ENCODE peak calls at places on chromosome 15, in nine cellular contexts. T, P, E, Y, H, B, V, S and W are unnamed samples.

GRCh38 chr15:42279234-42279723 is 6.0 kb upstream of the TMEM87A start:
- DNase-seq in B (no peak), P (no peak), Y (no peak), T (no peak), S (no peak), V (no peak), E (no peak), H (no peak), W (no peak)

GRCh38 chr15:28912422-28912821 is 26.6 kb downstream of the APBA2 start:
- DNase-seq in H (no peak), B (no peak), P (no peak), V (no peak), T (no peak), Y (no peak), S (no peak), E (no peak), W (no peak)

GRCh38 chr15:74891469-74891868 is 1.6 kb downstream of the MPI start:
- DNase-seq in E (no peak), H (no peak), T (no peak), P (no peak), V (no peak), B (no peak), S (no peak), Y (no peak), W (no peak)

GRCh38 chr15:85757939-85758654 is 36.6 kb downstream of the KLHL25 start:
- DNase-seq in B (no peak), H (no peak), T (no peak), E (no peak), Y (no peak), V (no peak), P (no peak), S (no peak), W (no peak)

GRCh38 chr15:67969892-67970291 is 84.2 kb upstream of the PIAS1 start:
- DNase-seq in B (no peak), T (no peak), H (no peak), V (no peak), E (no peak), P (no peak), S (no peak), Y (no peak), W (no peak)

GRCh38 chr15:89999676-90000174 is 1.4 kb upstream of the ZNF710 start:
- DNase-seq in V (no peak), T (peak), E (no peak), H (no peak), P (no peak), S (no peak), B (no peak), Y (peak), W (peak)

GRCh38 chr15:66004618-66005262 is 135.4 kb downstream of the RAB11A start:
- DNase-seq in B (no peak), V (no peak), P (peak), T (no peak), Y (peak), S (no peak), E (no peak), H (no peak), W (no peak)

GRCh38 chr15:62895905-62896316 is 146.6 kb upstream of the TPM1 start:
- DNase-seq in S (peak), Y (no peak), E (no peak), P (no peak), V (peak), B (no peak), H (no peak), T (no peak), W (no peak)

GRCh38 chr15:45496658-45497057 is 25.9 kb downstream of the SLC30A4 start:
- DNase-seq in B (no peak), Y (no peak), H (no peak), T (no peak), P (no peak), V (no peak), E (no peak), S (no peak), W (no peak)